ENCODE peak calls at places on chromosome 10, in nine cellular contexts. Q is activated T-helper 1 cell treated with Interleukin-2 at 50 U/mL for 16 hours, B is heart left ventricle, L is pons, X is GM23248, K is DMS79 treated with DMSO at 0.1 percent for 48 hours, U is endothelial cell, C is ELR, R is left cardiac atrium. J is an unnamed sample.

GRCh38 chr10:44706745-44707144 is 204.4 kb upstream of the TMEM72 start:
- DNase-seq in Q (no peak), B (no peak), L (no peak), X (peak; percentile 99), K (no peak), U (no peak), C (peak; percentile 96), R (no peak), J (no peak)

GRCh38 chr10:2619472-2619871 is 447.9 kb upstream of the PFKP start:
- DNase-seq in Q (no peak), B (no peak), L (no peak), X (peak; percentile 0), K (no peak), U (peak; percentile 41), C (peak; percentile 13), R (no peak), J (no peak)

GRCh38 chr10:45000138-45000763 is 472 bp upstream of the ZNF22 start:
- DNase-seq in Q (no peak), B (peak; percentile 86), L (no peak), X (peak; percentile 95), K (peak; percentile 29), U (no peak), C (peak; percentile 24), R (peak; percentile 89), J (peak; percentile 86)

GRCh38 chr10:103397191-103397825 is 882 bp downstream of the PDCD11 start:
- DNase-seq in Q (no peak), B (no peak), L (no peak), X (peak; percentile 64), K (no peak), U (no peak), C (peak; percentile 31), R (no peak), J (no peak)

GRCh38 chr10:79405995-79406515 is 39.4 kb downstream of the ZCCHC24 start:
- DNase-seq in Q (no peak), B (no peak), L (no peak), X (no peak), K (no peak), U (no peak), C (no peak), R (no peak), J (no peak)

GRCh38 chr10:13712799-13713581 is 126.2 kb downstream of the PRPF18 start:
- DNase-seq in Q (no peak), B (peak; percentile 84), L (peak; percentile 68), X (peak; percentile 98), K (peak; percentile 23), U (no peak), C (peak; percentile 99), R (peak; percentile 89), J (peak; percentile 84)

GRCh38 chr10:125060038-125060437 is 100.3 kb downstream of the CTBP2 start:
- DNase-seq in Q (no peak), B (no peak), L (no peak), X (peak; percentile 54), K (no peak), U (no peak), C (no peak), R (no peak), J (no peak)

GRCh38 chr10:79201706-79202105 is 132.9 kb downstream of the ZMIZ1 start:
- DNase-seq in Q (no peak), B (no peak), L (no peak), X (no peak), K (no peak), U (no peak), C (no peak), R (no peak), J (no peak)

GRCh38 chr10:101018600-101019439 is 12.1 kb downstream of the PDZD7 start:
- DNase-seq in Q (peak; percentile 57), B (peak; percentile 92), L (peak; percentile 80), X (peak; percentile 93), K (peak; percentile 27), U (peak; percentile 98), C (peak; percentile 88), R (peak; percentile 88), J (no peak)

GRCh38 chr10:62852961-62853702 is 37.0 kb upstream of the EGR2 start:
- DNase-seq in Q (no peak), B (no peak), L (peak; percentile 28), X (no peak), K (no peak), U (no peak), C (no peak), R (no peak), J (no peak)

GRCh38 chr10:70320751-70321150 is 36.9 kb upstream of the NPFFR1 start:
- DNase-seq in Q (no peak), B (no peak), L (no peak), X (peak; percentile 72), K (peak; percentile 70), U (no peak), C (no peak), R (no peak), J (no peak)

J was measured in uterus.